ENCODE peak calls at places on chromosomes 3 and 15, in six cellular contexts. Y is fibroblast of lung; J is GM12865; O is CD4-positive, alpha-beta memory T cell; D is AG04450; W is CD8-positive, alpha-beta T cell. X is an unnamed sample.

GRCh38 chr3:15063656-15064286 is 1.3 kb downstream of the MRPS25 start:
- DNase-seq in Y (no peak), J (peak; percentile 13), O (no peak), D (no peak), W (no peak), X (no peak)

GRCh38 chr3:183161552-183162345 is 785 bp downstream of the LAMP3 start:
- DNase-seq in Y (peak; percentile 54), J (peak; percentile 95), O (no peak), D (no peak), W (no peak), X (no peak)

GRCh38 chr3:13627681-13628080 is 78.8 kb downstream of the FBLN2 start:
- DNase-seq in Y (no peak), J (no peak), O (no peak), D (no peak), W (no peak), X (no peak)

GRCh38 chr15:68401496-68402431 is 30.2 kb downstream of the ITGA11 start:
- DNase-seq in Y (no peak), J (no peak), O (no peak), D (no peak), W (no peak), X (no peak)

GRCh38 chr3:139468407-139468806 is 7.9 kb downstream of the RBP2 start:
- DNase-seq in Y (no peak), J (no peak), O (no peak), D (no peak), W (no peak), X (no peak)

GRCh38 chr3:123258811-123259420 is 57.2 kb downstream of the SEC22A start:
- DNase-seq in Y (peak; percentile 78), J (peak; percentile 37), O (peak; percentile 15), D (peak; percentile 15), W (no peak), X (peak; percentile 28)

GRCh38 chr15:85869124-85869523 is 74.4 kb upstream of the KLHL25 start:
- DNase-seq in Y (no peak), J (peak; percentile 14), O (no peak), D (no peak), W (no peak), X (no peak)

GRCh38 chr15:85725019-85725418 is 69.7 kb downstream of the KLHL25 start:
- DNase-seq in Y (peak; percentile 77), J (no peak), O (no peak), D (no peak), W (no peak), X (peak; percentile 80)

GRCh38 chr15:44181410-44181809 is 13.7 kb downstream of the FRMD5 start:
- DNase-seq in Y (no peak), J (no peak), O (no peak), D (no peak), W (no peak), X (no peak)

GRCh38 chr15:51731549-51732267 is 5.7 kb downstream of the LYSMD2 start:
- DNase-seq in Y (peak; percentile 78), J (peak; percentile 91), O (peak; percentile 60), D (peak; percentile 54), W (no peak), X (peak; percentile 57)

GRCh38 chr3:50816896-50817295 is 142.2 kb downstream of the DOCK3 start:
- DNase-seq in Y (no peak), J (no peak), O (no peak), D (no peak), W (no peak), X (no peak)

GRCh38 chr3:126934991-126935390 is 47.9 kb upstream of the PLXNA1 start:
- DNase-seq in Y (no peak), J (no peak), O (no peak), D (no peak), W (no peak), X (no peak)

GRCh38 chr3:46080124-46080991 is 53.1 kb upstream of the XCR1 start:
- DNase-seq in Y (peak; percentile 4), J (no peak), O (no peak), D (no peak), W (no peak), X (no peak)

GRCh38 chr3:10173095-10173925 is 8.6 kb downstream of the IRAK2 start:
- DNase-seq in Y (no peak), J (no peak), O (no peak), D (no peak), W (no peak), X (no peak)

GRCh38 chr15:89099968-89100367 is 11.7 kb downstream of the ABHD2 start:
- DNase-seq in Y (no peak), J (no peak), O (no peak), D (no peak), W (no peak), X (no peak)

GRCh38 chr3:159806412-159806811 is 182.2 kb upstream of the IL12A start:
- DNase-seq in Y (peak; percentile 81), J (no peak), O (no peak), D (no peak), W (no peak), X (no peak)

GRCh38 chr3:98817546-98817945 is 54.4 kb downstream of the ST3GAL6 start:
- DNase-seq in Y (peak; percentile 78), J (peak; percentile 64), O (peak; percentile 40), D (peak; percentile 21), W (no peak), X (no peak)

GRCh38 chr3:4793311-4793710 is 185.9 kb upstream of the BHLHE40 start:
- DNase-seq in Y (no peak), J (no peak), O (no peak), D (no peak), W (no peak), X (no peak)

GRCh38 chr3:56980798-56981390 is 79.6 kb upstream of the SPATA12 start:
- DNase-seq in Y (peak; percentile 99), J (no peak), O (no peak), D (peak; percentile 88), W (peak; percentile 11), X (peak; percentile 97)

GRCh38 chr3:85161544-85161943 is 202.8 kb downstream of the CADM2 start:
- DNase-seq in Y (no peak), J (no peak), O (no peak), D (no peak), W (no peak), X (no peak)

GRCh38 chr3:53495518-53496501 is 1.4 kb downstream of the CACNA1D start:
- DNase-seq in Y (no peak), J (no peak), O (peak; percentile 1), D (no peak), W (no peak), X (no peak)

GRCh38 chr15:26073430-26074333 is 210.6 kb upstream of the ATP10A start:
- DNase-seq in Y (no peak), J (no peak), O (no peak), D (no peak), W (no peak), X (no peak)

GRCh38 chr15:59447367-59447766 is 9.4 kb downstream of the FAM81A start:
- DNase-seq in Y (no peak), J (no peak), O (no peak), D (no peak), W (no peak), X (no peak)

GRCh38 chr3:139312959-139313358 is 30.9 kb upstream of the MRPS22 start:
- DNase-seq in Y (no peak), J (no peak), O (no peak), D (no peak), W (no peak), X (no peak)

GRCh38 chr3:77668398-77668797 is 628.5 kb downstream of the ROBO2 start:
- DNase-seq in Y (no peak), J (no peak), O (no peak), D (no peak), W (no peak), X (no peak)

GRCh38 chr3:77672016-77672415 is 632.1 kb downstream of the ROBO2 start:
- DNase-seq in Y (no peak), J (no peak), O (no peak), D (no peak), W (no peak), X (no peak)

DNA sequence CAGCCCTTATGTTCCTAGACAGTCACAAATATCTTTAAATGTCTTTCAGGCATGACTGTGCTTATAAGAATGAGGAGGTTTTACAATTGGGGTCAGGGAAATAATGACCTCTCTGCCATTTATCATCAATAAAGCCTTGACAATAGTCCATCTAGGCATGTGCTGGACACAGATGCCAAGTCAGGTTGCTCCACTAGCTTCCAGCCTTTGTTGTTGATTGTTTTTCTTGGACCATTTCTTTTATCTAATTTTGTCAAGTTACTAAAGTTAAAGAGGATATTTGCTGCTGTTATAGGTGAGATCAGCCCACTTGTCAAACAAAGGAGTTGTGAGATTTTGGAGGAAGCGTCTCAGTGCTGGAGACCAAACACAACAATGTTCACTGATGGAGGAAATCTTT is 628.0 kb downstream of the ROBO2 start:
- DNase-seq in Y (no peak), J (no peak), O (no peak), D (no peak), W (no peak), X (no peak)
- H3K4me3 ChIP-seq in Y (no peak overlapping the region), J (no peak overlapping the region), O (no peak overlapping the region), D (no peak overlapping the region), W (no peak overlapping the region), X (no peak overlapping the region)

DNA sequence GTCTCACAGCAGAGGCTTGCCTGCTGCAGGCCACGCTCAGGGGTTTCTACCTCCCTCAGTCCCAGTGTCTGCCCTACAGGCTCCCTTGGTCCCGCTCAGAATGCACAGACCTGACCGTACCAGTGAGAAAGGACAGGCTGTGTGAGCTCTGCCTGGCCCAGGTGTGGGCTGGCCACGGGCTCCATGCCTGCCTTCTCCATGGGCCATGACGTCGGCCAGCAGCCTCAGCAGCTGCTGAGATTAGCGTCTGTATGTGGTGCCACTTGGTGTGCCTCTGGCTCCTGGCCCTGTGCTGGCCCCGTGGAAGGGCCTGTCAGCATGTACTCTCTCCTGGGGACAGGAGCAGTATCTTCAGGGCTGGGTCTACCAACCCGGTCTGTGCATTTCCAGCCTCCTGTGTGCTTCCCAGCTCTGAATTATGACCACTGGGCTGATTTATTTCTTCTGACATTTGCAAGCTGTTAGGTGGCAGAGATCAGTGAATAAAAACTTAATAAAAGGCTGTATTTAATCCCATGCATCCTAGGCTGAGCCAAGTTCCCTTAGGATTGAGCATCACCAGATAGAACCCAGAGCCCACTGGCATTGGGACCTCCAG is 25.7 kb downstream of the KLF13 start:
- DNase-seq in Y (no peak), J (no peak), O (no peak), D (no peak), W (no peak), X (no peak)
- H3K4me3 ChIP-seq in Y (no peak overlapping the region), J (peak overlapping the region; percentile 24), O (peak overlapping the region; percentile 15), D (no peak overlapping the region), W (peak overlapping the region; percentile 19), X (no peak overlapping the region)

GRCh38 chr3:63324621-63325020 is 46.5 kb downstream of the SYNPR start:
- DNase-seq in Y (no peak), J (no peak), O (no peak), D (no peak), W (no peak), X (no peak)

GRCh38 chr3:63323766-63324165 is 45.7 kb downstream of the SYNPR start:
- DNase-seq in Y (no peak), J (no peak), O (no peak), D (no peak), W (no peak), X (no peak)

GRCh38 chr3:63325386-63325785 is 47.3 kb downstream of the SYNPR start:
- DNase-seq in Y (no peak), J (no peak), O (no peak), D (no peak), W (no peak), X (no peak)

GRCh38 chr3:63331520-63331919 is 53.4 kb downstream of the SYNPR start:
- DNase-seq in Y (no peak), J (no peak), O (no peak), D (no peak), W (no peak), X (no peak)

GRCh38 chr3:63328386-63328785 is 50.3 kb downstream of the SYNPR start:
- DNase-seq in Y (peak; percentile 19), J (no peak), O (no peak), D (no peak), W (no peak), X (peak; percentile 55)
- H3K4me3 ChIP-seq in Y (no peak overlapping the region), J (no peak overlapping the region), O (no peak overlapping the region), D (no peak overlapping the region), W (no peak overlapping the region), X (no peak overlapping the region)

GRCh38 chr15:74130089-74130848 is at the start of gene ISLR2:
- DNase-seq in Y (no peak), J (no peak), O (no peak), D (no peak), W (no peak), X (no peak)
- H3K4me3 ChIP-seq in Y (no peak within 1 kb of the TSS), J (no peak within 1 kb of the TSS), O (no peak within 1 kb of the TSS), D (no peak within 1 kb of the TSS), W (no peak within 1 kb of the TSS), X (no peak within 1 kb of the TSS)

X was measured in skeletal muscle cell.